ENCODE peak calls at places on chromosomes 13 and 19, in nine cellular contexts. Y, D, E, I, R, H, J, Q and O are unnamed samples.

GRCh38 chr13:31444266-31444862 is 244.6 kb downstream of the B3GLCT start:
- DNase-seq in Y (no peak), D (no peak), E (no peak), I (no peak), R (no peak), H (no peak), J (no peak), Q (no peak), O (no peak)

GRCh38 chr19:45773384-45773783 is 4.3 kb upstream of the SIX5 start:
- DNase-seq in Y (no peak), D (no peak), E (no peak), I (no peak), R (no peak), H (no peak), J (no peak), Q (no peak), O (no peak)

GRCh38 chr19:56839665-56840451 is 668 bp downstream of the PEG3 start:
- DNase-seq in Y (no peak), D (no peak), E (no peak), I (no peak), R (peak; percentile 21), H (no peak), J (peak; percentile 88), Q (peak; percentile 88), O (no peak)

GRCh38 chr13:73224708-73225107 is 165.9 kb downstream of the KLF5 start:
- DNase-seq in Y (no peak), D (no peak), E (peak; percentile 78), I (peak; percentile 78), R (no peak), H (no peak), J (no peak), Q (no peak), O (no peak)

GRCh38 chr19:8036438-8037099 is 16.0 kb upstream of the CCL25 start:
- DNase-seq in Y (no peak), D (no peak), E (no peak), I (no peak), R (no peak), H (no peak), J (no peak), Q (no peak), O (no peak)

GRCh38 chr19:5308471-5309437 is 31.9 kb downstream of the PTPRS start:
- DNase-seq in Y (no peak), D (peak; percentile 39), E (no peak), I (peak; percentile 79), R (no peak), H (no peak), J (peak; percentile 78), Q (peak; percentile 61), O (peak; percentile 68)

GRCh38 chr13:30576528-30576927 is 41.2 kb upstream of the USPL1 start:
- DNase-seq in Y (no peak), D (peak; percentile 68), E (peak; percentile 47), I (peak; percentile 46), R (no peak), H (peak; percentile 16), J (no peak), Q (no peak), O (peak; percentile 24)

GRCh38 chr13:72424059-72424458 is 303.4 kb downstream of the MZT1 start:
- DNase-seq in Y (no peak), D (no peak), E (no peak), I (no peak), R (no peak), H (no peak), J (no peak), Q (no peak), O (no peak)

GRCh38 chr13:37715606-37716015 is 117.0 kb upstream of the POSTN start:
- DNase-seq in Y (no peak), D (peak; percentile 73), E (peak; percentile 82), I (peak; percentile 91), R (no peak), H (no peak), J (no peak), Q (no peak), O (no peak)

GRCh38 chr19:32200312-32201038 is 144.9 kb upstream of the ZNF507 start:
- DNase-seq in Y (no peak), D (no peak), E (no peak), I (no peak), R (no peak), H (no peak), J (no peak), Q (no peak), O (no peak)

GRCh38 chr19:15922021-15922420 is 12.3 kb downstream of the CYP4F11 start:
- DNase-seq in Y (no peak), D (no peak), E (no peak), I (no peak), R (no peak), H (no peak), J (no peak), Q (no peak), O (no peak)

GRCh38 chr19:5466072-5466471 is 10.9 kb downstream of the ZNRF4 start:
- DNase-seq in Y (no peak), D (no peak), E (no peak), I (no peak), R (no peak), H (no peak), J (no peak), Q (no peak), O (no peak)